ENCODE peak calls at places on chromosome 4, in seven cellular contexts. T, P, B, F, D, Z and W are unnamed samples.

GRCh38 chr4:2417765-2418651 is at the start of gene ZFYVE28:
- DNase-seq in D (peak), B (peak), Z (no peak), F (no peak), P (no peak), T (no peak), W (no peak)

GRCh38 chr4:148550788-148551187 is 108.6 kb upstream of the NR3C2 start:
- DNase-seq in Z (no peak), B (no peak), T (no peak), D (no peak), F (no peak), P (no peak), W (no peak)

GRCh38 chr4:98662619-98663225 is 4.3 kb upstream of the TSPAN5 start:
- DNase-seq in D (peak), P (no peak), F (no peak), T (peak), Z (peak), B (peak), W (peak)

GRCh38 chr4:157739237-157739636 is 433.6 kb downstream of the GASK1B start:
- DNase-seq in D (no peak), B (no peak), T (no peak), F (no peak), Z (no peak), P (no peak), W (no peak)

GRCh38 chr4:40672528-40673522 is 43.2 kb upstream of the RBM47 start:
- DNase-seq in P (no peak), T (peak), Z (peak), F (no peak), B (peak), D (peak), W (peak)

GRCh38 chr4:38723726-38724506 is 58.9 kb downstream of the TLR10 start:
- DNase-seq in T (no peak), F (no peak), D (no peak), Z (no peak), B (no peak), P (no peak), W (no peak)

GRCh38 chr4:76623217-76624060 is 188.4 kb downstream of the SHROOM3 start:
- DNase-seq in F (no peak), B (no peak), Z (no peak), T (no peak), P (no peak), D (no peak), W (no peak)

GRCh38 chr4:136810626-136811025 is 721.7 kb downstream of the PCDH18 start:
- DNase-seq in Z (no peak), P (no peak), D (no peak), T (no peak), F (no peak), B (no peak), W (no peak)

GRCh38 chr4:48909697-48910096 is 3.1 kb upstream of the OCIAD2 start:
- DNase-seq in T (peak), D (no peak), F (no peak), P (no peak), Z (peak), B (no peak), W (no peak)

GRCh38 chr4:7771056-7771455 is 168.6 kb downstream of the AFAP1 start:
- DNase-seq in F (no peak), D (no peak), B (no peak), Z (peak), P (no peak), T (no peak), W (no peak)

GRCh38 chr4:64598068-64598467 is 188.8 kb upstream of the TECRL start:
- DNase-seq in Z (no peak), F (no peak), B (no peak), T (no peak), P (no peak), D (no peak), W (no peak)

GRCh38 chr4:73193659-73194058 is 64.9 kb downstream of the ANKRD17 start:
- DNase-seq in B (no peak), T (no peak), Z (no peak), F (no peak), P (no peak), D (no peak), W (no peak)

GRCh38 chr4:152614337-152614736 is 65.5 kb downstream of the TMEM154 start:
- DNase-seq in D (no peak), Z (no peak), B (no peak), F (no peak), T (no peak), P (no peak), W (no peak)